ENCODE peak calls at places on chromosomes 13 and 19, in nine cellular contexts. F is H1, M is heart left ventricle, H is ascending aorta, X is transverse colon, O is prostate gland, J is IMR-90, A is tibial nerve, W is GM06990. V is an unnamed sample. For H3K27me3, the result is how much of the 10 kb centered on the place peaks cover.

GRCh38 chr13:31328549-31329229 is 128.9 kb downstream of the B3GLCT start:
- DNase-seq in O (no peak), J (peak), H (no peak), X (no peak), F (no peak), W (no peak), M (no peak), A (no peak), V (peak)

GRCh38 chr19:49188626-49189200 is 31.1 kb downstream of the TRPM4 start:
- DNase-seq in O (no peak), F (peak), A (no peak), X (no peak), J (no peak), H (no peak), M (no peak), W (no peak), V (no peak)

GRCh38 chr19:4338441-4339350 is at the start of gene STAP2:
- DNase-seq in F (peak), H (no peak), X (peak), J (no peak), A (no peak), O (peak), W (no peak), M (no peak), V (peak)

GRCh38 chr13:113653264-113654174 is 4.5 kb downstream of the ATP4B start:
- DNase-seq in H (no peak), A (peak), J (no peak), O (no peak), F (no peak), W (no peak), M (peak), X (peak), V (no peak)

GRCh38 chr13:66896933-66897332 is 333.2 kb downstream of the PCDH9 start:
- DNase-seq in M (no peak), F (no peak), A (no peak), X (no peak), W (no peak), J (peak), H (no peak), O (no peak), V (no peak)

GRCh38 chr13:66805657-66806056 is 424.5 kb downstream of the PCDH9 start:
- DNase-seq in X (no peak), O (no peak), J (peak), H (no peak), M (no peak), W (no peak), F (no peak), A (no peak), V (no peak)

GRCh38 chr13:114053026-114053425 is 79.2 kb upstream of the C13orf46 start:
- DNase-seq in A (no peak), X (no peak), H (no peak), J (peak), O (no peak), F (no peak), W (no peak), M (peak), V (no peak)

GRCh38 chr13:113548171-113548641 is 36.3 kb upstream of the TFDP1 start:
- DNase-seq in M (no peak), X (peak), W (no peak), A (no peak), O (no peak), J (no peak), F (peak), H (no peak), V (no peak)

GRCh38 chr13:43405457-43405856 is 381.3 kb downstream of the ENOX1 start:
- DNase-seq in J (peak), H (no peak), O (no peak), M (no peak), W (no peak), X (no peak), A (no peak), F (no peak), V (peak)

GRCh38 chr19:13974073-13974472 is 21.8 kb downstream of the DCAF15 start:
- DNase-seq in O (peak), X (no peak), W (no peak), M (no peak), F (peak), J (no peak), H (no peak), A (no peak), V (peak)

GRCh38 chr13:23656637-23657036 is 86.4 kb downstream of the TNFRSF19 start:
- DNase-seq in O (no peak), F (no peak), A (no peak), M (peak), H (no peak), J (peak), X (no peak), W (peak), V (peak)

GRCh38 chr13:111926501-111927180 is 140.3 kb upstream of the SOX1 start:
- DNase-seq in H (no peak), W (no peak), O (no peak), F (no peak), J (no peak), X (no peak), A (no peak), M (no peak), V (no peak)

GRCh38 chr19:54644056-54644455 is 13.8 kb downstream of the LILRB1 start:
- DNase-seq in X (peak), A (no peak), J (no peak), H (no peak), W (no peak), M (no peak), F (no peak), O (no peak), V (no peak)

GRCh38 chr19:2290441-2291184 is 8.6 kb upstream of the PEAK3 start:
- DNase-seq in M (no peak), A (no peak), O (no peak), H (no peak), X (peak), W (peak), F (peak), J (no peak), V (no peak)

GRCh38 chr13:85798999-85799646 is at the start of gene SLITRK6:
- DNase-seq in O (peak), J (peak), H (no peak), M (no peak), X (no peak), W (no peak), A (no peak), F (no peak), V (peak)

GRCh38 chr13:95641291-95641811 is 3.2 kb downstream of the DZIP1 start:
- DNase-seq in O (no peak), F (peak), J (peak), M (peak), A (no peak), X (peak), H (no peak), W (no peak), V (no peak)

GRCh38 chr13:79525458-79525857 is 44.5 kb downstream of the NDFIP2 start:
- DNase-seq in M (no peak), O (no peak), H (no peak), F (no peak), W (no peak), A (no peak), X (no peak), J (no peak), V (peak)

GRCh38 chr19:46629546-46630025 is 4.7 kb upstream of the PTGIR start:
- DNase-seq in O (no peak), A (no peak), H (no peak), F (no peak), J (no peak), W (no peak), M (peak), X (no peak), V (no peak)

GRCh38 chr19:8238251-8238650 is 29.1 kb downstream of the CERS4 start:
- DNase-seq in H (no peak), X (no peak), O (no peak), M (no peak), F (no peak), A (no peak), J (no peak), W (no peak), V (peak)

GRCh38 chr13:107025991-107026390 is 458.1 kb upstream of the ARGLU1 start:
- DNase-seq in M (peak), H (peak), W (no peak), F (no peak), X (no peak), A (no peak), O (peak), J (peak), V (peak)

GRCh38 chr19:9865732-9866627 is 30.9 kb downstream of the PIN1 start:
- DNase-seq in W (no peak), M (no peak), H (no peak), O (no peak), X (no peak), J (no peak), A (no peak), F (no peak), V (no peak)

GRCh38 chr19:19405919-19406877 is 723 bp downstream of the GATAD2A start:
- DNase-seq in F (peak), A (no peak), X (peak), W (peak), O (peak), J (peak), H (no peak), M (peak), V (no peak)

GRCh38 chr19:5804516-5805464 is at the start of gene NRTN:
- DNase-seq in A (no peak), H (no peak), X (peak), W (no peak), F (peak), M (no peak), J (no peak), O (no peak), V (no peak)

GRCh38 chr19:5808120-5808816 is 3.4 kb downstream of the NRTN start:
- DNase-seq in M (no peak), H (no peak), A (no peak), J (no peak), W (no peak), X (no peak), O (no peak), F (no peak), V (no peak)

GRCh38 chr19:5805465-5806132 is 732 bp downstream of the NRTN start:
- DNase-seq in A (no peak), M (peak), J (peak), W (no peak), H (no peak), F (peak), O (peak), X (peak), V (no peak)

GRCh38 chr19:5806905-5807304 is 2.0 kb downstream of the NRTN start:
- DNase-seq in O (no peak), W (no peak), H (no peak), M (no peak), F (no peak), J (no peak), A (no peak), X (no peak), V (no peak)

DNA sequence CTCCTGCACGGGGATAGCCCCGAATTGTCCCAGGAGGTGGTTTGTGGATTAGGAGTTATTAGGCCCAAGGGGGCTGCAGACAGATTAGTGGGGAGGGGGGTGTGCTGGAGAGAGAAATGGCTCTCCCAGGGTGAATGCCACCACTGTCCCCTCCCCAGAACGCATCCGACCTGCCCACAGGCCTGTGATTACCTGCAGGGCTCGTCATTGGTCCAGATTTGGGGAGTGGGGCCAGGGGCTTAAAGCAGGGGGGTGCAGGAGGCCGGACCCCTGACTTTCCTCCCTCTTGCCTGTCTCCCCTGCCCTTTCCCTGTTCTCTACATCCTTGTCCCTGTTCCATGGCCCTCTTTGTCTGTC is 1.2 kb downstream of the NRTN start:
- DNase-seq in J (no peak), O (no peak), W (no peak), M (no peak), X (no peak), H (no peak), A (no peak), F (no peak), V (no peak)
- H3K4me3 ChIP-seq in J (no peak), O (no peak), W (no peak), M (no peak), X (no peak), H (no peak), A (no peak), F (no peak), V (no peak)

GRCh38 chr13:21670883-21671792 is at the start of gene FGF9:
- DNase-seq in H (no peak), X (peak), O (peak), W (peak), A (no peak), F (peak), J (peak), M (peak), V (peak)
- H3K27me3 ChIP-seq in H (under half), X (half or more), O (under half), W (under half), A (under half), F (under half), J (under half), M (under half), V (under half)

GRCh38 chr13:29713841-29714240 is 118.4 kb upstream of the SLC7A1 start:
- DNase-seq in H (no peak), X (no peak), M (no peak), W (no peak), J (peak), A (no peak), F (no peak), O (no peak), V (no peak)
- TF ChIP-seq CTCF in H (peak), X (peak), M (peak), W (peak), J (peak), A (no peak), F (peak), O (peak), V (peak)

DNA sequence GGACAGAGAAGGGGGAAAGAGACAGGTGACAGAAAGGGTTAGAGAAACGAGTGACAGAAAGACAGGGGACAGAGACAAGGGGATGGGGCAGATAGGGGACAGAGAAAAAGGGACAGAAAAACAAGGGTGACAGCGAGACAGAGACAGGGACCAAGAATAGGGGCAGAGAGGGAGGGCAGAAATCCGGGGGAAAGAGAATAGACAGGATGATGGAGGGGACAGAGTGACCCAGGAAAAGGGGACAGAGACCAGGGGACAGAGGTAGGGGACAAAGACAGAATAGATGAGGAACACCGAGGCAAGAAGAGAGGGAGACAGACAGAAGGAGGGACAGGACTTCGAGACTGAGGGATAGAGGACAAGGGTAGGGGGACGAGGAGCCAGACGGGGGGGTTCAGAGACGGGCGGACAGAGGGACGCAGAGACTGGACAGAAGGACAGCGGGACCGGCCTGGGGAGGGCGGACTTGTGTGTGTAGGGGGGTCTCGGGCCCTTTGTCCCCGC is 607 bp downstream of the CADM4 start:
- DNase-seq in H (no peak), X (no peak), F (no peak), A (no peak), J (no peak), O (no peak), W (no peak), M (no peak), V (no peak)
- H3K4me3 ChIP-seq in H (peak), X (peak), F (peak), A (peak), J (peak), O (peak), W (no peak), M (peak), V (peak)

GRCh38 chr13:104868806-104869205 is 1666.7 kb downstream of the EFNB2 start:
- DNase-seq in O (no peak), X (no peak), A (no peak), W (no peak), M (no peak), J (no peak), H (no peak), F (no peak), V (no peak)

GRCh38 chr13:104871456-104871855 is 1664.0 kb downstream of the EFNB2 start:
- DNase-seq in W (no peak), O (no peak), F (no peak), M (no peak), X (no peak), A (no peak), J (no peak), H (no peak), V (no peak)

GRCh38 chr13:104872153-104872552 is 1663.3 kb downstream of the EFNB2 start:
- DNase-seq in J (no peak), M (no peak), W (no peak), F (no peak), O (no peak), A (no peak), X (no peak), H (no peak), V (no peak)

GRCh38 chr13:104875008-104875762 is 1660.3 kb downstream of the EFNB2 start:
- DNase-seq in W (no peak), H (no peak), M (no peak), J (no peak), F (no peak), X (no peak), O (no peak), A (no peak), V (no peak)

GRCh38 chr13:104869501-104869900 is 1666.0 kb downstream of the EFNB2 start:
- DNase-seq in X (no peak), W (no peak), J (no peak), O (no peak), M (no peak), A (no peak), F (no peak), H (no peak), V (no peak)
- H3K27me3 ChIP-seq in X (under half), W (under half), J (under half), O (under half), M (under half), A (under half), F (under half), H (under half), V (under half)

GRCh38 chr19:16383584-16384161 is 59.0 kb downstream of the KLF2 start:
- DNase-seq in O (no peak), A (no peak), W (no peak), X (no peak), H (no peak), F (no peak), M (no peak), J (no peak), V (no peak)
- TF ChIP-seq CTCF in O (no peak), A (no peak), W (no peak), X (no peak), H (no peak), F (no peak), M (no peak), J (no peak), V (no peak)

DNA sequence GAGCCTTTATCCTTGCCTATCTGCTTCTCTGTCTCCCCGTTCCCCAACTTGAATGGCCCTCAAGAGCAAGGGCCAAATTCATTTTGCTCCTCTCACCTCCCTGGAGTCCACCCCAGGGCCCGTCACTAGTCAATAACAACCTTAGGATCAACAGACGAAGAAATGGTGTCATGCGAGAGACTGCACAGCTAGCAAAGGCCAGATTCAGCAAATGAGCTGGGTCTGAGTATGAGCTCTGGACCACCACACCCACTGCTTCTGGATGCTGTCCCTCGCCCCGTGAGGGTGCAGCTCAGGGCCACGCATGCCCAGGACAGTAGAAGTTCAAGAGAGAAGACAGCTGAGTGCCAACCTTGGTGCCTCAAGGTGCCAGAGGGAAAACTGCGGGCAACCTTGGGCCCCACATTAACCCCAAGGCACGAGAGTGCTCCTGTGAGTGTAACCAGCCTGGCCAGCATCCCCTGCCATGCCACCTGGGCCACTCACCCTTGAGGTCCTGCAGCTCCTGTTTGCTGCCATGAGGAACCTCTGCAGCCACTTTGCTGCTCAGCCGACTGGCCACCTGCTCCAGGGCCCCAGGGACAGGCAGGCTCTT is 11.8 kb upstream of the AKAP8L start:
- DNase-seq in M (no peak), X (no peak), F (no peak), W (no peak), J (no peak), O (no peak), H (no peak), A (no peak), V (no peak)
- H3K4me3 ChIP-seq in M (no peak), X (no peak), F (no peak), W (peak), J (no peak), O (no peak), H (no peak), A (peak), V (no peak)

GRCh38 chr19:45469132-45469834 is 1.5 kb downstream of the FOSB start:
- DNase-seq in W (peak), M (peak), X (peak), O (peak), A (peak), H (peak), J (peak), F (peak), V (peak)

GRCh38 chr19:45471866-45472556 is 4.2 kb downstream of the FOSB start:
- DNase-seq in M (no peak), X (no peak), J (no peak), H (no peak), A (no peak), W (no peak), O (no peak), F (no peak), V (no peak)

GRCh38 chr19:45469835-45470146 is 2.0 kb downstream of the FOSB start:
- DNase-seq in J (no peak), X (peak), A (peak), M (no peak), H (no peak), O (peak), W (no peak), F (no peak), V (no peak)

GRCh38 chr19:45471116-45471865 is 3.5 kb downstream of the FOSB start:
- DNase-seq in M (no peak), F (no peak), J (no peak), O (no peak), H (no peak), W (no peak), A (no peak), X (no peak), V (no peak)

DNA sequence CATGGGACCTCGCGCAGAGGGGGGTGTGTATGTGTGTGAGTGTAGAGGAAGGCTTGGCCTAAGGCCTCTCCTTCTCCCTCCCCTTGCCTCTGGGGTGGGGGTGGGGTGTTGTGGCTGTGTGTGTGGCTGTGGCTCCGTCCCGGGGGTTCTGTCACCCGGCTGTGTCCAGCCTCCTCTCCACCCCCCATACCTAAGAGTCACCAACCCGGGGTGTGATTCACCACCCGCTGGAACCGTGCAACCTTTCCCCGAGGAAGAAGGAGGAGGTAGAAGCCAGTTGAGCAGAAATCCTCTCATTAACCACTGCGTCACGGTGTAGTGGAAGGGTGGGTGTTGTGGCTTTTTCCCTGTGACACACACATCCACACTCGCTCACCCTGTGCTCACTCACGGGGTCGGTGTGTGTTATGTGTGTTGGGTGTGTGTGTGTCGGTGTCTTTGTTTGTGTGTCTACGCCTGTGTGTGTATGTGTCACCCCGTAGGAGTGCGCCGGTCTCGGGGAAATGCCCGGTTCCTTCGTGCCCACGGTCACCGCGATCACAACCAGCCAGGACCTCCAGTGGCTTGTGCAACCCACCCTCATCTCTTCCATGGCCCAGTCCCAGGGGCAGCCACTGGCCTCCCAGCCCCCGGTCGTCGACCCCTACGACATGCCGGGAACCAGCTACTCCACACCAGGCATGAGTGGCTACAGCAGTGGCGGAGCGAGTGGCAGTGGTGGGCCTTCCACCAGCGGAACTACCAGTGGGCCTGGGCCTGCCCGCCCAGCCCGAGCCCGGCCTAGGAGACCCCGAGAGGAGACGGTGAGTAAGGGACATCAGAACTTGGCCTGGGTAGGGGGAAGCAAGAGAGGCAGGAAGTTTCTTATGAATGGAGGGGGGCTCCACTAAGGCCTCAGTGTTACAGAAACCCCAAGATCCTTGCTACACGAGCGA is 2.6 kb downstream of the FOSB start:
- DNase-seq in W (no peak), X (peak), M (no peak), H (peak), J (peak), O (no peak), A (no peak), F (no peak), V (peak)
- H3K27me3 ChIP-seq in W (under half), X (under half), M (under half), H (under half), J (under half), O (under half), A (under half), F (under half), V (under half)